ENCODE peak calls at places on chromosome 14, in six cellular contexts. Q is suprapubic skin, N is AG10803, B is fibroblast of lung, L is brain microvascular endothelial cell, K is MM.1S. J is an unnamed sample.

GRCh38 chr14:99716850-99717681 is 33.0 kb downstream of the CYP46A1 start:
- DNase-seq in Q (peak; percentile 48), N (no peak), B (no peak), L (no peak), K (no peak), J (no peak)

GRCh38 chr14:104093366-104094055 is 8.0 kb downstream of the ASPG start:
- DNase-seq in Q (no peak), N (no peak), B (no peak), L (no peak), K (no peak), J (no peak)

GRCh38 chr14:56224691-56225681 is 106.8 kb downstream of the PELI2 start:
- DNase-seq in Q (no peak), N (no peak), B (no peak), L (no peak), K (no peak), J (no peak)

GRCh38 chr14:105092124-105092911 is 27.1 kb upstream of the GPR132 start:
- DNase-seq in Q (peak; percentile 77), N (no peak), B (no peak), L (no peak), K (no peak), J (no peak)

GRCh38 chr14:20477211-20477876 is 8.1 kb downstream of the PNP start:
- DNase-seq in Q (no peak), N (no peak), B (peak; percentile 79), L (peak; percentile 83), K (no peak), J (no peak)

GRCh38 chr14:60721331-60722162 is 2.6 kb downstream of the SIX4 start:
- DNase-seq in Q (peak; percentile 80), N (peak; percentile 40), B (peak; percentile 81), L (peak; percentile 47), K (no peak), J (peak; percentile 54)

GRCh38 chr14:91831337-91831736 is 36.0 kb downstream of the TC2N start:
- DNase-seq in Q (no peak), N (no peak), B (no peak), L (no peak), K (no peak), J (no peak)

GRCh38 chr14:94673781-94674231 is 61.6 kb downstream of the SERPINA3 start:
- DNase-seq in Q (peak; percentile 47), N (no peak), B (peak; percentile 38), L (peak; percentile 81), K (no peak), J (no peak)

GRCh38 chr14:54672181-54672580 is 105.3 kb downstream of the SAMD4A start:
- DNase-seq in Q (no peak), N (no peak), B (no peak), L (no peak), K (no peak), J (no peak)

GRCh38 chr14:79165460-79166080 is 995.4 kb downstream of the NRXN3 start:
- DNase-seq in Q (no peak), N (no peak), B (no peak), L (no peak), K (no peak), J (no peak)

GRCh38 chr14:24843494-24843893 is 206.5 kb downstream of the STXBP6 start:
- DNase-seq in Q (no peak), N (no peak), B (no peak), L (no peak), K (no peak), J (no peak)

GRCh38 chr14:102775855-102776760 is 1.1 kb upstream of the TRAF3 start:
- DNase-seq in Q (no peak), N (peak; percentile 69), B (peak; percentile 85), L (peak; percentile 76), K (no peak), J (peak; percentile 44)

GRCh38 chr14:90397401-90398314 is 829 bp downstream of the CALM1 start:
- DNase-seq in Q (no peak), N (peak; percentile 30), B (peak; percentile 51), L (peak; percentile 14), K (peak; percentile 31), J (no peak)

GRCh38 chr14:52951730-52952481 is 1.1 kb upstream of the FERMT2 start:
- DNase-seq in Q (no peak), N (peak; percentile 81), B (peak; percentile 79), L (peak; percentile 78), K (no peak), J (peak; percentile 59)
- H3K4me3 ChIP-seq in Q (peak overlapping the region; percentile 87), N (peak overlapping the region; percentile 76), B (peak overlapping the region; percentile 68), L (peak overlapping the region; percentile 73), K (peak overlapping the region; percentile 47), J (peak overlapping the region; percentile 81)

GRCh38 chr14:77126461-77126990 is 15.1 kb downstream of the ZDHHC22 start:
- DNase-seq in Q (peak; percentile 69), N (no peak), B (no peak), L (no peak), K (no peak), J (no peak)
- H3K4me3 ChIP-seq in Q (no peak overlapping the region), N (no peak overlapping the region), B (no peak overlapping the region), L (no peak overlapping the region), K (no peak overlapping the region), J (no peak overlapping the region)

DNA sequence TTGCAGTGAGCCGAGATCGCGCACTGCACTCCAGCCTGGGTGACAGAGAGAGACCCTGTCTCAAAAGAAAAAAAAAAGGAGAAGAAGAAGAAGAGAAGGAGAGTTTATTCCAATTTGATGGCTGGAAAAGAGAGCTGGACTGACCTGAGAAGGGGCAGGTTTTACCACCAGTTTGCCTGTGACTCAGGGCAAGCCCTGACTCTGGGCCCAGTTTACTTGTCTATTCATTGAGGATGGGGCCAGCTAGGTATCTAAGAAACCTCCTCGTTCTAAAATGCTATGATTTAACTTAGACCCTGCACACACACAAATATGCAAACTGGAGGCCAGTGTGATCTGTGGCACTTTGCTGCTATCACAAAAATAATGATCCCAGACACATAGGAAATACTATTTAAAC is 155.0 kb downstream of the FOXN3 start:
- DNase-seq in Q (no peak), N (no peak), B (no peak), L (no peak), K (no peak), J (no peak)
- H3K4me3 ChIP-seq in Q (no peak overlapping the region), N (no peak overlapping the region), B (no peak overlapping the region), L (no peak overlapping the region), K (no peak overlapping the region), J (no peak overlapping the region)

DNA sequence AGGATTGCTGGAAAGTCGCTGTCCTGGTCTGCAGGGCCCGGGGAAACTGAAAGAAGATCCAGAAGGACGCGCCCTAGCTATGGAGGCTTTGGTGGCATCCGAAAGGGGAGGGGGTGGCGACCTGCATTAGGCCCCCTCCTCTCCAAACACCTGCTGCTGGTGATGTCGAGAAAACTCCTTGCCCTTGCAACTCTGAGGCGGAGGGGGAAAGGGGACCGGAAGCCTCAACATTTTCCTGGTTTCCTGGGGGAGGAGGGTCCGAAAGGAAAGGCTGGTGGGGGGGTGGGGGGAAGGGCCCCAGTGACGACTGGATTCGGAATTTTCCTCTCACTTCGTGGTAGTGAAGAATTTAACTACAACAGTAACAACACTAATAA is 421.1 kb downstream of the VRK1 start:
- DNase-seq in Q (no peak), N (no peak), B (no peak), L (no peak), K (no peak), J (no peak)
- H3K4me3 ChIP-seq in Q (peak overlapping the region; percentile 47), N (peak overlapping the region; percentile 54), B (peak overlapping the region; percentile 28), L (no peak overlapping the region), K (no peak overlapping the region), J (peak overlapping the region; percentile 35)

DNA sequence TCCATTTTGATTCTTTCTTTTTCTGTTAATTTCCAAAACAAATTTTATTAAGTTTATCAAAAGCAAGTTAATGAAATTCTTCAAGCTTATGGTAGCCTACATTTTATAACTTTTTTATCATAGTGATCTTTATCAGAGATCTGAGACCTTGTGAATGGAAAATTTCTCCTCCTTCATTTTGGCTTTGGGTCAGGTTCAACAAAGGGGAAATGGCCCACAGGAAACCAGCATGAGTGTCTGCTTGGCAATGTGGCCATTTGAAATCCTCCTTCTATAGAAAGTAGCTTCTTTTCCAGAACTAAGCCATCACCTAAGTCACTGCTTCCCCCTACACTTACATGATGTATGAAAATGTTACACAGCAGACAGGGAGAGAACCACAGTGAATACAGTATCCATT is 1.6 kb downstream of the RHOJ start:
- DNase-seq in Q (no peak), N (no peak), B (peak; percentile 65), L (no peak), K (no peak), J (no peak)
- H3K4me3 ChIP-seq in Q (peak overlapping the region; percentile 47), N (no peak overlapping the region), B (peak overlapping the region; percentile 60), L (peak overlapping the region; percentile 70), K (no peak overlapping the region), J (no peak overlapping the region)

DNA sequence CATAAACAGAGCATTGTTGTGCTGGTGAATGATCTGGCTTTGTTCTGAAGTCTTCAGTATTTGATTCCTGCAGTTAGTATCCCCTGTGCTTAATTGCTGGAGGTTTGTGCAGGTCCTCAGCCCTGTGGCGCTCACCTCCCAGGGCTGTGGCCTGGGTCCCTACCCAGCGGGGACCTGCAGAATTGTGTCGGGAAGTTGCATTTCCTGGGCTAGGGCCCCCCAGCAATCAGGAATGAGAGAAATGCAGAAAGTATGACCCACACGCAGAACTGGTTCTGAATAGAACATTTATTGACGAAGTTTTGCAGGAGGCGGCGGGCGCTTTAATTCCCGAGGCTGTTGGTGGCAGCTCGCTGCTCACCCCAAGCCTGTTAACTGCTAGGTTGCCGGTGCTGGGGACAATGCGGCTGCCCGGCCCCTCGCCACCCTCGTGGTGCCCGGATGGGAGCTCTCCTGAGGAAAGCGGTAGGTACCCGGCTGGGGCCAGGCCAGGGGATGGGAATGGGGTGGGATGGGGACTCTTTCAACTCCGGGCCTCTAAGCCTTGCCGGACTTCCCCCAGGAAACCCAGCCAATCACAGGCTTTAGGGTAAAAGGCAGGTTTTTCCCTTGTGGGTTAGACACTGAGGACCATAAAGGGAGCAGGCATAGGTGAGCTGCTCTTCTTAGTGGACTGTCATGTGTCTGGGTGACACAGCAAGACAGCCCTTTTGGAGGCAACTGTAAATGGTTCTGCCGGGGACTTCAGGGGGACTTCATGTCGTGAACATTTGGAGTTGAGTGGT is 11.6 kb downstream of the PLEKHG3 start:
- DNase-seq in Q (no peak), N (no peak), B (peak; percentile 33), L (no peak), K (no peak), J (no peak)
- H3K4me3 ChIP-seq in Q (peak overlapping the region; percentile 33), N (peak overlapping the region; percentile 3), B (no peak overlapping the region), L (peak overlapping the region; percentile 42), K (no peak overlapping the region), J (no peak overlapping the region)

DNA sequence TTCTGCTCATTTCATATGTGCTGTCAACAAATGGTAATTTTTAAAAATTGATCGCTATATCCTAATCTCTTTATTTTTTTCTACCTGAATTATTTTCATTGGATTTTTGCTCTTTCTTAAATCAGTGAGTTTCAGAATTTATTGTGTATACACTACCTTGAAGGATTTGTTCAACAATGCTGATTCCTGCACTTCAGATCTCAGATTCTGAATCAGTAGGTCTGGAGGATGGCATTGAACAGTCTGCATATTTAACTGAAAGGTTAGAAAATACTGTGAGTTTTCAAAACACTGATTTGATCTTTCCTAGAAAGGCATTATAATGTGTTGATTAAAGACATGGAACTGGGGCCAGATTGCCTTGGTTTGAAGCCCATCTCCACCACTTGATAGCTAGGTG is 1.6 kb downstream of the G2E3 start:
- DNase-seq in Q (no peak), N (no peak), B (no peak), L (no peak), K (no peak), J (no peak)
- H3K4me3 ChIP-seq in Q (peak overlapping the region; percentile 71), N (peak overlapping the region; percentile 93), B (peak overlapping the region; percentile 97), L (peak overlapping the region; percentile 97), K (peak overlapping the region; percentile 77), J (peak overlapping the region; percentile 96)

GRCh38 chr14:32932921-32933622 is 5.6 kb upstream of the NPAS3 start:
- DNase-seq in Q (no peak), N (no peak), B (no peak), L (no peak), K (no peak), J (no peak)
- H3K4me3 ChIP-seq in Q (peak overlapping the region; percentile 57), N (peak overlapping the region; percentile 17), B (no peak overlapping the region), L (peak overlapping the region; percentile 48), K (no peak overlapping the region), J (peak overlapping the region; percentile 53)

GRCh38 chr14:26984318-26985177 is 386.7 kb upstream of the NOVA1 start:
- DNase-seq in Q (no peak), N (peak; percentile 62), B (peak; percentile 55), L (peak; percentile 16), K (peak; percentile 41), J (peak; percentile 31)
- H3K4me3 ChIP-seq in Q (no peak overlapping the region), N (no peak overlapping the region), B (no peak overlapping the region), L (no peak overlapping the region), K (no peak overlapping the region), J (no peak overlapping the region)